ENCODE peak calls at places on chromosomes 7 and 10, in eight cellular contexts. U, F, E, W, G, T, V and Z are unnamed samples. For H3K27me3 and H3K4me1, the result is how much of the 10 kb centered on the place peaks cover.

GRCh38 chr7:188727-189500 is 3.5 kb upstream of the FAM20C start:
- DNase-seq in U (no peak), F (no peak), E (no peak), W (no peak), G (no peak), T (no peak), V (no peak), Z (no peak)

GRCh38 chr7:124085168-124085567 is 52.3 kb upstream of the TMEM229A start:
- DNase-seq in U (no peak), F (peak), E (peak), W (no peak), G (peak), T (no peak), V (peak), Z (peak)

GRCh38 chr7:98420966-98421612 is 20.2 kb upstream of the BAIAP2L1 start:
- DNase-seq in U (peak), F (peak), E (peak), W (peak), G (peak), T (no peak), V (peak), Z (peak)

GRCh38 chr10:100291356-100291755 is 4.9 kb upstream of the BLOC1S2 start:
- DNase-seq in U (peak), F (no peak), E (no peak), W (no peak), G (no peak), T (no peak), V (no peak), Z (no peak)

GRCh38 chr10:131567279-131568162 is 256.0 kb upstream of the TCERG1L start:
- DNase-seq in U (no peak), F (no peak), E (no peak), W (no peak), G (no peak), T (no peak), V (no peak), Z (no peak)

GRCh38 chr7:54839538-54840213 is 80.7 kb upstream of the SEC61G start:
- DNase-seq in U (peak), F (peak), E (peak), W (peak), G (peak), T (peak), V (peak), Z (peak)

GRCh38 chr7:93279541-93279940 is 47.4 kb downstream of the VPS50 start:
- DNase-seq in U (peak), F (peak), E (no peak), W (no peak), G (no peak), T (no peak), V (peak), Z (no peak)

GRCh38 chr7:29987083-29987482 is 2.5 kb downstream of the SCRN1 start:
- DNase-seq in U (peak), F (peak), E (peak), W (no peak), G (peak), T (no peak), V (peak), Z (no peak)

GRCh38 chr10:118723467-118723866 is 31.3 kb downstream of the CACUL1 start:
- DNase-seq in U (peak), F (peak), E (no peak), W (no peak), G (peak), T (no peak), V (peak), Z (no peak)

GRCh38 chr10:6507311-6507710 is 72.8 kb downstream of the PRKCQ start:
- DNase-seq in U (no peak), F (no peak), E (no peak), W (no peak), G (no peak), T (no peak), V (no peak), Z (no peak)

GRCh38 chr10:6501931-6502330 is 78.1 kb downstream of the PRKCQ start:
- DNase-seq in U (no peak), F (no peak), E (no peak), W (no peak), G (no peak), T (no peak), V (no peak), Z (no peak)

GRCh38 chr10:6503171-6503570 is 76.9 kb downstream of the PRKCQ start:
- DNase-seq in U (no peak), F (no peak), E (no peak), W (no peak), G (no peak), T (no peak), V (no peak), Z (no peak)

GRCh38 chr10:6504296-6504695 is 75.8 kb downstream of the PRKCQ start:
- DNase-seq in U (no peak), F (no peak), E (no peak), W (no peak), G (no peak), T (no peak), V (no peak), Z (no peak)

DNA sequence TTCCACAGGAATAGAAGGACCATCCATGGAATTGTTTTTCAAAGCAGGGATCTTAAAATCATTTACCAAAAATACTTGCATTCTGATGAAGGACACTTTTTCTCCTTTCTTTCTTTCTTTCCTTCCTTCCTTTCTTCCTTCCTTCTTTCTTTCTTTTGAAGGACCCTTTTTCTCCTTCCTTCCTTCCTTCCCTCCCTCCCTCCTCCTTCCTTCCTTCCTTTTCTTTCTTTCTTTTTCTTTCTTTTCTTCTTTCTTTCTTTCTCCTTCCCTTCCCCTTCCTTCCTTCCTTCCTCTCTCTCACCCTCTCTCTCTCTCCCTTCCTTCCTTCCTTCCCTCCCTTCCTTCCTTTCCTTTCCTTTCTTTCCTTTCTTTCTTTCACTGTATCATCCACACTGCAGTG is 74.8 kb downstream of the PRKCQ start:
- DNase-seq in U (no peak), F (no peak), E (no peak), W (no peak), G (no peak), T (no peak), V (no peak), Z (no peak)
- H3K27me3 ChIP-seq in U (under half), F (under half), E (under half), W (under half), G (under half), T (under half), V (under half), Z (under half)

DNA sequence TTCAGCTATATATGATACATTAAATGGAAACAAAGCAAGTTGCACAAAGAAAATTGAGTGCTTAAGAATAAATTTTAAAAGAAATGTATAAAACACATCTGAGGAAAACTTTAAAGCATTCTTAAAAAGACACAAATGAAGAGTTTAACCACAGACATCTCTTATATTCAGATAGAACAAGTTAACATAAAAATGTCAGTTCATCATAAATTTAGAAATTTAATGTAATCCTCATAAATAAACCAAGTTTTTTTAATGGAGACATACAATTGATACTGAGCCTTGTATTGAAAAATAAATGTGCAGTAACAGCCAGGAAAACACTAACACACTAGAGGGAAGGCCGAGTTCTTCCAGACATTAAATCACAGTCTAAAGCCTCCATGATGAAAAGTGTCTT is 243.9 kb upstream of the MKLN1 start:
- DNase-seq in U (no peak), F (no peak), E (no peak), W (no peak), G (no peak), T (no peak), V (no peak), Z (no peak)
- H3K4me1 ChIP-seq in U (under half), F (under half), E (under half), W (under half), G (under half), T (half or more), V (under half), Z (under half)

GRCh38 chr7:136956232-136956631 is 87.8 kb downstream of the CHRM2 start:
- DNase-seq in U (peak), F (peak), E (no peak), W (no peak), G (peak), T (no peak), V (no peak), Z (no peak)

GRCh38 chr7:136957391-136957790 is 88.9 kb downstream of the CHRM2 start:
- DNase-seq in U (peak), F (no peak), E (no peak), W (no peak), G (peak), T (no peak), V (no peak), Z (no peak)

GRCh38 chr7:136953386-136953785 is 84.9 kb downstream of the CHRM2 start:
- DNase-seq in U (peak), F (peak), E (no peak), W (no peak), G (peak), T (no peak), V (peak), Z (no peak)

GRCh38 chr7:136956671-136957070 is 88.2 kb downstream of the CHRM2 start:
- DNase-seq in U (no peak), F (peak), E (no peak), W (no peak), G (peak), T (no peak), V (peak), Z (no peak)

GRCh38 chr7:136958016-136958415 is 89.6 kb downstream of the CHRM2 start:
- DNase-seq in U (peak), F (peak), E (no peak), W (no peak), G (peak), T (no peak), V (peak), Z (peak)
- H3K27me3 ChIP-seq in U (under half), F (under half), E (under half), W (under half), G (under half), T (under half), V (under half), Z (under half)

GRCh38 chr10:80632742-80633141 is 95.0 kb downstream of the SH2D4B start:
- DNase-seq in U (no peak), F (no peak), E (no peak), W (no peak), G (no peak), T (no peak), V (no peak), Z (no peak)

GRCh38 chr10:80633383-80633860 is 95.7 kb downstream of the SH2D4B start:
- DNase-seq in U (no peak), F (peak), E (no peak), W (no peak), G (no peak), T (no peak), V (no peak), Z (no peak)

GRCh38 chr10:80633910-80634309 is 96.2 kb downstream of the SH2D4B start:
- DNase-seq in U (no peak), F (no peak), E (no peak), W (no peak), G (no peak), T (no peak), V (no peak), Z (no peak)

GRCh38 chr10:80630324-80630723 is 92.6 kb downstream of the SH2D4B start:
- DNase-seq in U (no peak), F (no peak), E (no peak), W (no peak), G (no peak), T (no peak), V (no peak), Z (no peak)
- H3K4me1 ChIP-seq in U (under half), F (under half), E (under half), W (under half), G (under half), T (under half), V (under half), Z (under half)